ENCODE peak calls at places on chromosomes 1 and 21, in ten cellular contexts. H is lower leg skin; E is non-pigmented ciliary epithelial cell; Z is mesenteric fat pad; J is naive thymus-derived CD4-positive, alpha-beta T cell; Y is stimulated activated CD8-positive, alpha-beta memory T cell treated with anti-CD3 and anti-CD28 coated beads, Interleukin-7, amount 100 ng/mL, for 1 hour; V is globus pallidus; I is nucleus accumbens; G is LHCN-M2; D is stimulated activated CD4-positive, alpha-beta T cell treated with anti-CD3 and anti-CD28 coated beads, Interleukin-4, amount 100 ng/mL, for 24 hours. T is an unnamed sample.

GRCh38 chr1:107535091-107535490 is 394.3 kb downstream of the NTNG1 start:
- DNase-seq in H (no peak), Z (no peak), G (no peak), J (no peak), I (no peak), V (no peak), E (no peak), D (no peak), Y (no peak), T (peak)

GRCh38 chr1:7558041-7558461 is 213.0 kb upstream of the VAMP3 start:
- DNase-seq in V (no peak), D (no peak), I (no peak), Y (no peak), H (no peak), Z (no peak), J (no peak), E (no peak), G (no peak), T (no peak)

GRCh38 chr1:119859647-119860046 is 36.7 kb downstream of the ADAM30 start:
- DNase-seq in D (no peak), E (no peak), G (peak), J (no peak), Z (no peak), Y (no peak), I (no peak), V (no peak), H (no peak), T (no peak)

GRCh38 chr1:186958520-186958919 is 129.8 kb downstream of the PLA2G4A start:
- DNase-seq in H (no peak), J (no peak), Y (no peak), G (no peak), E (no peak), Z (no peak), I (no peak), D (no peak), V (no peak), T (no peak)

GRCh38 chr21:46667191-46667734 is 31.8 kb downstream of the PRMT2 start:
- DNase-seq in E (no peak), V (no peak), I (no peak), G (peak), H (no peak), D (no peak), J (peak), Y (no peak), Z (no peak), T (no peak)

GRCh38 chr1:36366091-36366661 is 19.5 kb downstream of the STK40 start:
- DNase-seq in H (no peak), G (peak), I (peak), E (no peak), Z (no peak), D (peak), V (peak), Y (no peak), J (peak), T (peak)

GRCh38 chr1:163195728-163196448 is 6.8 kb downstream of the RGS5 start:
- DNase-seq in Y (no peak), D (no peak), H (no peak), Z (no peak), V (no peak), G (no peak), E (no peak), I (no peak), J (no peak), T (no peak)

GRCh38 chr1:154467768-154468102 is 34.3 kb upstream of the TDRD10 start:
- DNase-seq in Y (no peak), H (no peak), E (no peak), D (peak), I (no peak), V (no peak), Z (no peak), J (no peak), G (no peak), T (no peak)

GRCh38 chr1:225608014-225608796 is 44.7 kb downstream of the ENAH start:
- DNase-seq in E (no peak), D (no peak), H (no peak), Y (no peak), J (no peak), V (no peak), Z (no peak), G (no peak), I (no peak), T (no peak)

GRCh38 chr1:68313736-68314594 is 81.6 kb upstream of the WLS start:
- DNase-seq in D (no peak), J (no peak), H (no peak), V (no peak), G (no peak), Y (no peak), I (no peak), E (no peak), Z (no peak), T (no peak)

GRCh38 chr1:43557744-43558245 is 27.1 kb downstream of the PTPRF start:
- DNase-seq in V (no peak), H (no peak), E (no peak), J (no peak), G (no peak), D (no peak), I (no peak), Z (no peak), Y (no peak), T (no peak)

GRCh38 chr1:119646521-119647227 is 1.4 kb downstream of the ZNF697 start:
- DNase-seq in D (no peak), Z (no peak), E (no peak), Y (no peak), J (no peak), G (no peak), V (no peak), H (no peak), I (no peak), T (no peak)

GRCh38 chr21:42575111-42575510 is 61.5 kb downstream of the SLC37A1 start:
- DNase-seq in V (no peak), H (no peak), G (no peak), Y (no peak), I (no peak), D (no peak), J (no peak), E (no peak), Z (peak), T (no peak)

GRCh38 chr1:178684542-178685000 is 40.5 kb upstream of the RALGPS2 start:
- DNase-seq in Z (no peak), I (no peak), D (no peak), Y (no peak), G (peak), H (no peak), J (no peak), V (no peak), E (peak), T (no peak)

GRCh38 chr1:93679546-93679945 is 2.1 kb downstream of the BCAR3 start:
- DNase-seq in G (peak), J (no peak), Z (peak), V (no peak), I (no peak), D (no peak), H (no peak), E (no peak), Y (no peak), T (no peak)

GRCh38 chr1:43272161-43272560 is 2.4 kb downstream of the TMEM125 start:
- DNase-seq in I (peak), H (no peak), J (no peak), Z (peak), Y (no peak), D (no peak), V (peak), E (no peak), G (no peak), T (no peak)

GRCh38 chr1:155064109-155064812 is 721 bp downstream of the EFNA4 start:
- DNase-seq in D (no peak), V (no peak), J (no peak), E (no peak), I (no peak), Y (no peak), G (peak), H (no peak), Z (no peak), T (peak)

GRCh38 chr1:31709060-31709459 is 5.2 kb upstream of the COL16A1 start:
- DNase-seq in G (no peak), J (no peak), V (no peak), H (no peak), I (no peak), Z (no peak), Y (no peak), E (no peak), D (no peak), T (no peak)

GRCh38 chr21:37006521-37007291 is at the start of gene RIPPLY3:
- DNase-seq in Y (no peak), Z (peak), I (no peak), V (no peak), G (no peak), J (peak), E (no peak), H (no peak), D (no peak), T (peak)

GRCh38 chr1:206705744-206706297 is 21.1 kb downstream of the MAPKAPK2 start:
- DNase-seq in H (no peak), Y (no peak), E (no peak), J (no peak), G (peak), Z (peak), D (no peak), I (no peak), V (no peak), T (peak)

GRCh38 chr1:100683448-100684349 is 35.8 kb upstream of the VCAM1 start:
- DNase-seq in E (no peak), J (no peak), G (no peak), Y (no peak), I (no peak), H (no peak), Z (no peak), D (no peak), V (no peak), T (no peak)

GRCh38 chr1:153742411-153743142 is 14.7 kb downstream of the INTS3 start:
- DNase-seq in Y (no peak), V (no peak), E (peak), D (no peak), I (no peak), G (peak), J (no peak), Z (no peak), H (no peak), T (no peak)

GRCh38 chr1:21929951-21930615 is 7.0 kb downstream of the HSPG2 start:
- DNase-seq in E (no peak), V (no peak), J (no peak), Y (no peak), Z (no peak), G (no peak), D (no peak), H (no peak), I (no peak), T (no peak)

GRCh38 chr1:57826535-57826934 is 402.7 kb upstream of the DAB1 start:
- DNase-seq in I (no peak), V (no peak), J (no peak), Y (no peak), G (no peak), Z (no peak), D (no peak), H (no peak), E (no peak), T (peak)

GRCh38 chr1:187689137-187689536 is 860.4 kb downstream of the PLA2G4A start:
- DNase-seq in Z (no peak), V (peak), I (no peak), H (no peak), D (no peak), G (peak), J (no peak), Y (no peak), E (peak), T (peak)

GRCh38 chr1:31243451-31244286 is 4.0 kb upstream of the NKAIN1 start:
- DNase-seq in V (no peak), E (no peak), Z (no peak), Y (no peak), D (no peak), J (no peak), I (no peak), G (peak), H (no peak), T (no peak)

GRCh38 chr1:220786057-220786336 is 716 bp upstream of the MTARC1 start:
- DNase-seq in E (no peak), Z (no peak), I (no peak), V (no peak), H (no peak), Y (no peak), D (no peak), G (no peak), J (no peak), T (no peak)

GRCh38 chr21:36208326-36209013 is 51.8 kb downstream of the DOP1B start:
- DNase-seq in J (no peak), Y (no peak), I (no peak), H (no peak), D (no peak), G (no peak), Z (no peak), E (no peak), V (no peak), T (no peak)

GRCh38 chr1:21000245-21000594 is 176.5 kb downstream of the EIF4G3 start:
- DNase-seq in D (no peak), G (no peak), J (no peak), H (no peak), Z (no peak), E (no peak), I (no peak), Y (no peak), V (no peak), T (no peak)